ENCODE peak calls at places on chromosome 13, in ten cellular contexts. X is amniotic stem cell; J is A673; M is GM23248; T is astrocyte of the hippocampus; F is activated CD4-positive, CD25-positive, alpha-beta regulatory T cell; Y is endothelial cell; K is transverse colon; L is IMR-90; R is NCI-H774. Z is an unnamed sample.

GRCh38 chr13:77374786-77375185 is 47.9 kb upstream of the MYCBP2 start:
- DNase-seq in K (no peak), T (peak), J (no peak), X (no peak), F (no peak), R (no peak), L (no peak), M (no peak), Y (no peak), Z (no peak)

GRCh38 chr13:66803759-66804456 is 426.2 kb downstream of the PCDH9 start:
- DNase-seq in X (no peak), Y (no peak), M (no peak), F (no peak), K (no peak), J (no peak), R (no peak), T (no peak), L (peak), Z (no peak)

GRCh38 chr13:111909501-111909900 is 157.4 kb upstream of the SOX1 start:
- DNase-seq in Y (no peak), F (no peak), M (no peak), L (no peak), K (no peak), J (no peak), X (no peak), R (no peak), T (no peak), Z (no peak)

GRCh38 chr13:33676045-33676699 is 141.8 kb upstream of the RFC3 start:
- DNase-seq in X (no peak), L (no peak), Y (no peak), K (peak), M (peak), R (no peak), T (no peak), F (no peak), J (no peak), Z (no peak)

GRCh38 chr13:77650409-77650808 is 47.1 kb upstream of the SLAIN1 start:
- DNase-seq in T (no peak), J (no peak), M (no peak), X (no peak), Y (no peak), R (no peak), L (no peak), F (no peak), K (no peak), Z (no peak)

GRCh38 chr13:29039212-29039611 is 219.1 kb downstream of the MTUS2 start:
- DNase-seq in J (no peak), K (no peak), X (no peak), T (no peak), R (no peak), F (no peak), M (no peak), Y (no peak), L (no peak), Z (no peak)

GRCh38 chr13:108495686-108496363 is 133.6 kb upstream of the MYO16 start:
- DNase-seq in F (no peak), T (peak), R (no peak), X (no peak), K (no peak), Y (peak), L (no peak), M (no peak), J (peak), Z (no peak)

GRCh38 chr13:87669379-87669978 is 1.7 kb upstream of the SLITRK5 start:
- DNase-seq in F (no peak), M (peak), L (peak), Y (no peak), R (no peak), X (no peak), K (no peak), J (peak), T (peak), Z (no peak)

GRCh38 chr13:18948012-18948663 is 233.5 kb downstream of the TUBA3C start:
- DNase-seq in R (no peak), J (no peak), T (no peak), K (no peak), Y (no peak), F (no peak), L (no peak), M (no peak), X (no peak), Z (no peak)

GRCh38 chr13:113649212-113649611 is 8.8 kb downstream of the ATP4B start:
- DNase-seq in F (no peak), Y (no peak), R (no peak), M (no peak), X (no peak), L (no peak), K (peak), T (no peak), J (no peak), Z (no peak)

GRCh38 chr13:40102360-40102727 is 446.9 kb downstream of the COG6 start:
- DNase-seq in M (no peak), X (no peak), K (no peak), T (no peak), Y (no peak), L (no peak), F (no peak), J (no peak), R (no peak), Z (no peak)

GRCh38 chr13:46551410-46552301 is 1.3 kb upstream of the LRCH1 start:
- DNase-seq in K (peak), X (peak), T (peak), R (peak), Y (peak), M (peak), F (peak), J (peak), L (peak), Z (peak)